ENCODE peak calls at places on chromosomes 5 and 9, in four cellular contexts. O is mesothelial cell of epicardium, V is cardiac muscle cell, L is cardiac fibroblast. Y is an unnamed sample.

GRCh38 chr9:136282272-136282861 is 21.5 kb downstream of the CCDC187 start:
- DNase-seq in O (no peak), V (no peak), L (no peak), Y (no peak)

GRCh38 chr5:66329078-66329477 is 185.0 kb downstream of the SREK1 start:
- DNase-seq in O (no peak), V (no peak), L (no peak), Y (no peak)

GRCh38 chr9:107750741-107751521 is 261.4 kb upstream of the KLF4 start:
- DNase-seq in O (no peak), V (peak), L (peak), Y (no peak)

GRCh38 chr9:95736370-95736769 is 139.1 kb upstream of the ERCC6L2 start:
- DNase-seq in O (no peak), V (peak), L (peak), Y (no peak)

GRCh38 chr5:137563646-137564474 is 64.7 kb upstream of the SPOCK1 start:
- DNase-seq in O (no peak), V (peak), L (peak), Y (no peak)

GRCh38 chr9:110083866-110084265 is 124.1 kb downstream of the C9orf152 start:
- DNase-seq in O (no peak), V (no peak), L (no peak), Y (no peak)

GRCh38 chr5:120152472-120152871 is 311.6 kb upstream of the PRR16 start:
- DNase-seq in O (no peak), V (peak), L (peak), Y (no peak)

GRCh38 chr9:34282096-34282495 is 47.0 kb downstream of the KIF24 start:
- DNase-seq in O (no peak), V (peak), L (peak), Y (no peak)

GRCh38 chr9:116381350-116381749 is 227.8 kb downstream of the PAPPA start:
- DNase-seq in O (no peak), V (peak), L (peak), Y (no peak)

GRCh38 chr9:114098021-114098659 is 952 bp downstream of the KIF12 start:
- DNase-seq in O (no peak), V (no peak), L (no peak), Y (no peak)

GRCh38 chr9:27549196-27549737 is 19.7 kb upstream of the MOB3B start:
- DNase-seq in O (no peak), V (peak), L (peak), Y (no peak)

GRCh38 chr9:36548454-36548853 is 24.2 kb upstream of the MELK start:
- DNase-seq in O (no peak), V (no peak), L (no peak), Y (no peak)

GRCh38 chr9:133377721-133378216 is 1.6 kb downstream of the STKLD1 start:
- DNase-seq in O (no peak), V (peak), L (peak), Y (no peak)

GRCh38 chr5:91381774-91382492 is 1.2 kb downstream of the ARRDC3 start:
- DNase-seq in O (peak), V (peak), L (peak), Y (peak)

GRCh38 chr5:127088226-127088625 is 14.9 kb upstream of the C5orf63 start:
- DNase-seq in O (no peak), V (peak), L (peak), Y (no peak)

GRCh38 chr5:93092349-93093105 is 488.5 kb downstream of the NR2F1-AS1 start:
- DNase-seq in O (no peak), V (peak), L (peak), Y (no peak)

GRCh38 chr9:131478421-131478868 is 24.3 kb upstream of the POMT1 start:
- DNase-seq in O (no peak), V (peak), L (peak), Y (peak)

GRCh38 chr9:93567271-93567959 is 9.0 kb upstream of the PHF2 start:
- DNase-seq in O (no peak), V (no peak), L (no peak), Y (no peak)

GRCh38 chr9:38376266-38376665 is 16.2 kb upstream of the ALDH1B1 start:
- DNase-seq in O (no peak), V (no peak), L (no peak), Y (no peak)

GRCh38 chr5:38467353-38468040 is 88.9 kb downstream of the LIFR start:
- DNase-seq in O (no peak), V (peak), L (peak), Y (no peak)

GRCh38 chr5:17180957-17181723 is 36.3 kb upstream of the BASP1 start:
- DNase-seq in O (no peak), V (peak), L (peak), Y (no peak)

GRCh38 chr9:86892576-86892975 is 54.7 kb downstream of the GAS1 start:
- DNase-seq in O (no peak), V (peak), L (peak), Y (no peak)

GRCh38 chr5:140075371-140075770 is 32.3 kb upstream of the NRG2 start:
- DNase-seq in O (no peak), V (peak), L (peak), Y (no peak)

GRCh38 chr5:9573796-9574195 is 27.9 kb upstream of the SEMA5A start:
- DNase-seq in O (no peak), V (no peak), L (no peak), Y (no peak)

GRCh38 chr9:112532427-112532826 is 45.8 kb downstream of the KIAA1958 start:
- DNase-seq in O (no peak), V (peak), L (peak), Y (no peak)

GRCh38 chr5:94376672-94377345 is 241.6 kb downstream of the KIAA0825 start:
- DNase-seq in O (no peak), V (no peak), L (no peak), Y (no peak)

GRCh38 chr9:133677126-133678010 is 41.2 kb downstream of the DBH start:
- DNase-seq in O (no peak), V (no peak), L (no peak), Y (no peak)

GRCh38 chr5:41843456-41844112 is 26.6 kb downstream of the OXCT1 start:
- DNase-seq in O (no peak), V (peak), L (peak), Y (no peak)

DNA sequence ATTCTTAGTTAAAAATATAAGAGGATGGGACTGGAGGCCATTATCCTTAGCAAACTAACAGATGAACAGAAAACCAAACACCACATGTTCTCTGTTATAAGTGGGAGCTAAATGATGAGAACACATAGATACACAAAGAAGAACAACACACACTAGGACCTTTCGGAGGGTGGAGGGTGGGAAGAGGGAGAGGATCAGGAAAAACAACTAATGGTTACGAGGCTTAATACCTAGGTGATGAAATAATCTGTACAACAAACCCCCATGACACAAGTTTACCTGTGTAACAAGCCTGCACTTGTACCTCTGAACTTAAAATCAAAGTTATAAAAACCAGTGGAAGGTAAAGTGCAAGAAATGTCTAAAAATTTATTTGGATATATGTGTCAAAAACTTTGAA is 1047.4 kb upstream of the C9orf72 start:
- DNase-seq in O (no peak), V (no peak), L (no peak), Y (no peak)
- TF ChIP-seq CTCF in O (no peak), V (no peak), L (no peak), Y (no peak)

GRCh38 chr9:91422832-91423711 is 560 bp downstream of the NFIL3 start:
- DNase-seq in O (peak), V (peak), L (peak), Y (peak)
- TF ChIP-seq CTCF in O (no peak), V (peak), L (peak), Y (no peak)

GRCh38 chr9:127204771-127205470 is 59.7 kb upstream of the GARNL3 start:
- DNase-seq in O (no peak), V (peak), L (peak), Y (no peak)
- TF ChIP-seq CTCF in O (no peak), V (peak), L (peak), Y (no peak)

DNA sequence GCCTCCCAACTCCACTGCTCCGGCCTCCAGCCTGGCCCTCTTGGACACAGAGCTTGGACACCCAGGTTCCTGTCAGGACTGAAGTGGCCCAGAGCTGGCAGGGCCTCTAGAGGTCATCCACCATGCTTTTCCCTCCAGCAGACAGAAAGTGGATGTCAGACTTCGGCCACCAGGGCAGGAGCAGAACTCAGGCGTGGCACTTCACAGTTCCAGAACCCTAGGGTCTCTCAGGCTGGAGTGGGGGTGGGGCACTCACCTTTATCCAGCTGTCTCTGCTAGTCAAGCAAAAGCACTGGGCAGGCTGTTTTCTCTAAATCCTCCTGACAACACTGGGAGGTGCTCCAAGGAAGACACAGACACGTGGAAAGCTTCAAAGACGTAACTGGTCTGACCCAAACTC is 35.6 kb upstream of the N4BP3 start:
- DNase-seq in O (no peak), V (no peak), L (no peak), Y (no peak)
- TF ChIP-seq CTCF in O (no peak), V (no peak), L (no peak), Y (no peak)

GRCh38 chr5:102536323-102536928 is 37.6 kb upstream of the SLCO6A1 start:
- DNase-seq in O (no peak), V (peak), L (peak), Y (no peak)
- TF ChIP-seq CTCF in O (peak), V (peak), L (peak), Y (no peak)

GRCh38 chr5:77514457-77514856 is 22.3 kb upstream of the WDR41 start:
- DNase-seq in O (no peak), V (no peak), L (no peak), Y (no peak)

GRCh38 chr5:77518304-77518703 is 26.2 kb upstream of the WDR41 start:
- DNase-seq in O (no peak), V (peak), L (peak), Y (no peak)
- TF ChIP-seq CTCF in O (no peak), V (no peak), L (no peak), Y (no peak)

GRCh38 chr5:172497591-172498255 is 43.4 kb upstream of the SH3PXD2B start:
- DNase-seq in O (no peak), V (no peak), L (no peak), Y (no peak)

GRCh38 chr5:172499287-172499686 is 45.0 kb upstream of the SH3PXD2B start:
- DNase-seq in O (no peak), V (no peak), L (no peak), Y (no peak)

GRCh38 chr5:172494630-172495505 is 40.5 kb upstream of the SH3PXD2B start:
- DNase-seq in O (no peak), V (no peak), L (no peak), Y (no peak)

GRCh38 chr5:172498431-172499129 is 44.3 kb upstream of the SH3PXD2B start:
- DNase-seq in O (no peak), V (no peak), L (no peak), Y (no peak)

DNA sequence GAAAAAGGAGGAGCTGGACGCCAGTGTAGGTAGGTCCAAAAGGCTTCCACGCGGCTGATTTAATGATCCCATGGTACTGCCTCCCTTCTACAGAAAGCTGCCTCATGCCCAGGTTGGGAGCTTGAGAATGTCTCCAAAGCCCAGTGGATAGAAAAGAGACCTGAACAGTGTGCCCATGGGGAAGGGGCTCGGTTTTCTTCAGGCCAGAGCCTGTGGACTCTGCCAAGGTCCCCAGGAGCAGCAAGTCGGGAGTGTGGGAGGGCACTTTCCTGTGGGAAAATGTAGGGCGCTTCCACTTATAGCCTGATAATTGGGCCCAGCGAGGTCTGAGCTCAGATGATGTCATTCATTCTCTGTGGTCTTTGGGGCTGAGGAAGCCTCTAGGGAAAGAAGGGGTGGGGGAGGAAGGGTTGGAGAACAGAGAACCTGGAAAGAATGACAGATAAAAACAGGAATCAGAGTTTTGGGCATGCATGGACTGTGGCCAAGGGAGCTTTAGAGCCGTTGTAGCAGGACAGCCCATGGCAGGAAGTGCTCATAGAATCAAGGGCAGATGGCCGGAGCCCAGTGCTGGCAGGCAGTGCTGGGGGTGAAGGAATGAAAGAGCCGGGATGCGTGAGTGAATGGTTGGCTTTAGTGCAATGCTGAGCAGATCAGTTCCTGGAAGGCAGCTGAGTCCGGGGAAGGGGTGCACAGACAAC is 42.5 kb upstream of the SH3PXD2B start:
- DNase-seq in O (no peak), V (peak), L (peak), Y (no peak)
- TF ChIP-seq CTCF in O (no peak), V (no peak), L (no peak), Y (no peak)